ENCODE peak calls at places on chromosomes 1 and 21, in ten cellular contexts. One of them, this sample, is unnamed.

GRCh38 chr1:230204852-230205251 is 137.8 kb downstream of the GALNT2 start:
- DNase-seq in stimulated activated CD8-positive, alpha-beta memory T cell treated with anti-CD3 and anti-CD28 coated beads, Interleukin-2, amount 100 ng/mL, for 48 hours: no peak
- DNase-seq in posterior vena cava: no peak
- DNase-seq in MCF 10A: peak; percentile 26
- DNase-seq in activated effector memory CD4-positive, alpha-beta T cell treated with Interleukin-2 at 50 U/mL for 16 hours: no peak
- DNase-seq in A172: no peak
- DNase-seq in putamen: no peak
- DNase-seq in T-helper 9 cell: no peak
- DNase-seq in GM10248: no peak
- DNase-seq in Right ventricle myocardium superior: no peak
- DNase-seq in this sample: no peak

GRCh38 chr1:215594640-215595039 is 27.5 kb downstream of the KCTD3 start:
- DNase-seq in A172: no peak
- DNase-seq in stimulated activated CD8-positive, alpha-beta memory T cell treated with anti-CD3 and anti-CD28 coated beads, Interleukin-2, amount 100 ng/mL, for 48 hours: no peak
- DNase-seq in putamen: no peak
- DNase-seq in posterior vena cava: no peak
- DNase-seq in Right ventricle myocardium superior: no peak
- DNase-seq in activated effector memory CD4-positive, alpha-beta T cell treated with Interleukin-2 at 50 U/mL for 16 hours: no peak
- DNase-seq in MCF 10A: no peak
- DNase-seq in T-helper 9 cell: no peak
- DNase-seq in GM10248: no peak
- DNase-seq in this sample: no peak

GRCh38 chr1:10042746-10043145 is 10.0 kb downstream of the UBE4B start:
- DNase-seq in GM10248: no peak
- DNase-seq in A172: no peak
- DNase-seq in Right ventricle myocardium superior: no peak
- DNase-seq in stimulated activated CD8-positive, alpha-beta memory T cell treated with anti-CD3 and anti-CD28 coated beads, Interleukin-2, amount 100 ng/mL, for 48 hours: no peak
- DNase-seq in activated effector memory CD4-positive, alpha-beta T cell treated with Interleukin-2 at 50 U/mL for 16 hours: no peak
- DNase-seq in T-helper 9 cell: no peak
- DNase-seq in posterior vena cava: no peak
- DNase-seq in MCF 10A: no peak
- DNase-seq in putamen: no peak
- DNase-seq in this sample: no peak

GRCh38 chr1:197618065-197618464 is 157.2 kb downstream of the DENND1B start:
- DNase-seq in Right ventricle myocardium superior: no peak
- DNase-seq in GM10248: no peak
- DNase-seq in MCF 10A: peak; percentile 14
- DNase-seq in stimulated activated CD8-positive, alpha-beta memory T cell treated with anti-CD3 and anti-CD28 coated beads, Interleukin-2, amount 100 ng/mL, for 48 hours: no peak
- DNase-seq in T-helper 9 cell: no peak
- DNase-seq in activated effector memory CD4-positive, alpha-beta T cell treated with Interleukin-2 at 50 U/mL for 16 hours: no peak
- DNase-seq in A172: no peak
- DNase-seq in putamen: no peak
- DNase-seq in posterior vena cava: no peak
- DNase-seq in this sample: no peak

GRCh38 chr21:15058718-15059316 is 6.0 kb downstream of the NRIP1 start:
- DNase-seq in GM10248: no peak
- DNase-seq in stimulated activated CD8-positive, alpha-beta memory T cell treated with anti-CD3 and anti-CD28 coated beads, Interleukin-2, amount 100 ng/mL, for 48 hours: no peak
- DNase-seq in T-helper 9 cell: no peak
- DNase-seq in posterior vena cava: no peak
- DNase-seq in A172: peak; percentile 60
- DNase-seq in MCF 10A: peak; percentile 47
- DNase-seq in putamen: no peak
- DNase-seq in activated effector memory CD4-positive, alpha-beta T cell treated with Interleukin-2 at 50 U/mL for 16 hours: no peak
- DNase-seq in Right ventricle myocardium superior: no peak
- DNase-seq in this sample: no peak

GRCh38 chr1:175548774-175549173 is 194.6 kb downstream of the TNR start:
- DNase-seq in posterior vena cava: no peak
- DNase-seq in activated effector memory CD4-positive, alpha-beta T cell treated with Interleukin-2 at 50 U/mL for 16 hours: no peak
- DNase-seq in GM10248: no peak
- DNase-seq in putamen: no peak
- DNase-seq in A172: no peak
- DNase-seq in Right ventricle myocardium superior: no peak
- DNase-seq in T-helper 9 cell: no peak
- DNase-seq in stimulated activated CD8-positive, alpha-beta memory T cell treated with anti-CD3 and anti-CD28 coated beads, Interleukin-2, amount 100 ng/mL, for 48 hours: no peak
- DNase-seq in MCF 10A: peak; percentile 88
- DNase-seq in this sample: no peak

GRCh38 chr1:116569776-116570357 is 959 bp downstream of the CD58 start:
- DNase-seq in stimulated activated CD8-positive, alpha-beta memory T cell treated with anti-CD3 and anti-CD28 coated beads, Interleukin-2, amount 100 ng/mL, for 48 hours: peak; percentile 12
- DNase-seq in MCF 10A: peak; percentile 64
- DNase-seq in putamen: no peak
- DNase-seq in activated effector memory CD4-positive, alpha-beta T cell treated with Interleukin-2 at 50 U/mL for 16 hours: peak; percentile 50
- DNase-seq in T-helper 9 cell: peak; percentile 46
- DNase-seq in posterior vena cava: peak; percentile 83
- DNase-seq in A172: peak; percentile 53
- DNase-seq in Right ventricle myocardium superior: peak; percentile 69
- DNase-seq in GM10248: no peak
- DNase-seq in this sample: no peak

GRCh38 chr21:41816583-41817165 is 49.8 kb upstream of the RIPK4 start:
- DNase-seq in stimulated activated CD8-positive, alpha-beta memory T cell treated with anti-CD3 and anti-CD28 coated beads, Interleukin-2, amount 100 ng/mL, for 48 hours: peak; percentile 39
- DNase-seq in Right ventricle myocardium superior: peak; percentile 70
- DNase-seq in activated effector memory CD4-positive, alpha-beta T cell treated with Interleukin-2 at 50 U/mL for 16 hours: peak; percentile 40
- DNase-seq in A172: peak; percentile 32
- DNase-seq in GM10248: peak; percentile 86
- DNase-seq in MCF 10A: peak; percentile 27
- DNase-seq in putamen: peak; percentile 37
- DNase-seq in posterior vena cava: no peak
- DNase-seq in T-helper 9 cell: peak; percentile 41
- DNase-seq in this sample: peak; percentile 39

GRCh38 chr1:244614113-244614836 is 38.7 kb upstream of the DESI2 start:
- DNase-seq in A172: no peak
- DNase-seq in activated effector memory CD4-positive, alpha-beta T cell treated with Interleukin-2 at 50 U/mL for 16 hours: no peak
- DNase-seq in putamen: no peak
- DNase-seq in T-helper 9 cell: no peak
- DNase-seq in posterior vena cava: no peak
- DNase-seq in GM10248: no peak
- DNase-seq in MCF 10A: no peak
- DNase-seq in Right ventricle myocardium superior: no peak
- DNase-seq in stimulated activated CD8-positive, alpha-beta memory T cell treated with anti-CD3 and anti-CD28 coated beads, Interleukin-2, amount 100 ng/mL, for 48 hours: no peak
- DNase-seq in this sample: no peak

GRCh38 chr1:247409869-247410544 is 6.0 kb upstream of the NLRP3 start:
- DNase-seq in T-helper 9 cell: no peak
- DNase-seq in A172: no peak
- DNase-seq in putamen: no peak
- DNase-seq in Right ventricle myocardium superior: no peak
- DNase-seq in stimulated activated CD8-positive, alpha-beta memory T cell treated with anti-CD3 and anti-CD28 coated beads, Interleukin-2, amount 100 ng/mL, for 48 hours: no peak
- DNase-seq in activated effector memory CD4-positive, alpha-beta T cell treated with Interleukin-2 at 50 U/mL for 16 hours: no peak
- DNase-seq in posterior vena cava: no peak
- DNase-seq in MCF 10A: no peak
- DNase-seq in GM10248: peak; percentile 85
- DNase-seq in this sample: no peak

GRCh38 chr1:214548988-214549387 is 2.4 kb downstream of the PTPN14 start:
- DNase-seq in putamen: no peak
- DNase-seq in stimulated activated CD8-positive, alpha-beta memory T cell treated with anti-CD3 and anti-CD28 coated beads, Interleukin-2, amount 100 ng/mL, for 48 hours: no peak
- DNase-seq in activated effector memory CD4-positive, alpha-beta T cell treated with Interleukin-2 at 50 U/mL for 16 hours: no peak
- DNase-seq in MCF 10A: peak; percentile 75
- DNase-seq in posterior vena cava: no peak
- DNase-seq in A172: peak; percentile 66
- DNase-seq in T-helper 9 cell: no peak
- DNase-seq in GM10248: no peak
- DNase-seq in Right ventricle myocardium superior: peak; percentile 74
- DNase-seq in this sample: peak; percentile 22

GRCh38 chr1:89166705-89167104 is 9.1 kb downstream of the GBP7 start:
- DNase-seq in activated effector memory CD4-positive, alpha-beta T cell treated with Interleukin-2 at 50 U/mL for 16 hours: no peak
- DNase-seq in putamen: no peak
- DNase-seq in MCF 10A: no peak
- DNase-seq in posterior vena cava: no peak
- DNase-seq in stimulated activated CD8-positive, alpha-beta memory T cell treated with anti-CD3 and anti-CD28 coated beads, Interleukin-2, amount 100 ng/mL, for 48 hours: no peak
- DNase-seq in GM10248: no peak
- DNase-seq in T-helper 9 cell: no peak
- DNase-seq in A172: no peak
- DNase-seq in Right ventricle myocardium superior: no peak
- DNase-seq in this sample: no peak

GRCh38 chr1:235831148-235831547 is 35.6 kb downstream of the LYST start:
- DNase-seq in MCF 10A: peak; percentile 40
- DNase-seq in activated effector memory CD4-positive, alpha-beta T cell treated with Interleukin-2 at 50 U/mL for 16 hours: no peak
- DNase-seq in GM10248: peak; percentile 36
- DNase-seq in putamen: no peak
- DNase-seq in posterior vena cava: no peak
- DNase-seq in stimulated activated CD8-positive, alpha-beta memory T cell treated with anti-CD3 and anti-CD28 coated beads, Interleukin-2, amount 100 ng/mL, for 48 hours: peak; percentile 23
- DNase-seq in Right ventricle myocardium superior: no peak
- DNase-seq in T-helper 9 cell: no peak
- DNase-seq in A172: peak; percentile 39
- DNase-seq in this sample: no peak

GRCh38 chr1:224632921-224633321 is 16.8 kb downstream of the CNIH3 start:
- DNase-seq in GM10248: no peak
- DNase-seq in MCF 10A: peak; percentile 38
- DNase-seq in putamen: no peak
- DNase-seq in posterior vena cava: no peak
- DNase-seq in A172: no peak
- DNase-seq in T-helper 9 cell: no peak
- DNase-seq in activated effector memory CD4-positive, alpha-beta T cell treated with Interleukin-2 at 50 U/mL for 16 hours: no peak
- DNase-seq in stimulated activated CD8-positive, alpha-beta memory T cell treated with anti-CD3 and anti-CD28 coated beads, Interleukin-2, amount 100 ng/mL, for 48 hours: no peak
- DNase-seq in Right ventricle myocardium superior: no peak
- DNase-seq in this sample: no peak

GRCh38 chr1:227903614-227904501 is 43.9 kb downstream of the WNT9A start:
- DNase-seq in activated effector memory CD4-positive, alpha-beta T cell treated with Interleukin-2 at 50 U/mL for 16 hours: no peak
- DNase-seq in Right ventricle myocardium superior: peak; percentile 38
- DNase-seq in T-helper 9 cell: no peak
- DNase-seq in A172: no peak
- DNase-seq in stimulated activated CD8-positive, alpha-beta memory T cell treated with anti-CD3 and anti-CD28 coated beads, Interleukin-2, amount 100 ng/mL, for 48 hours: no peak
- DNase-seq in GM10248: no peak
- DNase-seq in posterior vena cava: peak; percentile 72
- DNase-seq in putamen: no peak
- DNase-seq in MCF 10A: no peak
- DNase-seq in this sample: peak; percentile 6

GRCh38 chr1:20837554-20838192 is 50.6 kb upstream of the HP1BP3 start:
- DNase-seq in activated effector memory CD4-positive, alpha-beta T cell treated with Interleukin-2 at 50 U/mL for 16 hours: no peak
- DNase-seq in stimulated activated CD8-positive, alpha-beta memory T cell treated with anti-CD3 and anti-CD28 coated beads, Interleukin-2, amount 100 ng/mL, for 48 hours: no peak
- DNase-seq in A172: no peak
- DNase-seq in T-helper 9 cell: no peak
- DNase-seq in Right ventricle myocardium superior: no peak
- DNase-seq in putamen: no peak
- DNase-seq in posterior vena cava: no peak
- DNase-seq in MCF 10A: no peak
- DNase-seq in GM10248: no peak
- DNase-seq in this sample: no peak

GRCh38 chr1:169236143-169236542 is 129.7 kb downstream of the ATP1B1 start:
- DNase-seq in activated effector memory CD4-positive, alpha-beta T cell treated with Interleukin-2 at 50 U/mL for 16 hours: no peak
- DNase-seq in posterior vena cava: no peak
- DNase-seq in A172: no peak
- DNase-seq in putamen: no peak
- DNase-seq in Right ventricle myocardium superior: no peak
- DNase-seq in stimulated activated CD8-positive, alpha-beta memory T cell treated with anti-CD3 and anti-CD28 coated beads, Interleukin-2, amount 100 ng/mL, for 48 hours: no peak
- DNase-seq in MCF 10A: no peak
- DNase-seq in T-helper 9 cell: no peak
- DNase-seq in GM10248: no peak
- DNase-seq in this sample: no peak

GRCh38 chr1:147336290-147336689 is 93.8 kb downstream of the CHD1L start:
- DNase-seq in Right ventricle myocardium superior: no peak
- DNase-seq in putamen: no peak
- DNase-seq in posterior vena cava: no peak
- DNase-seq in MCF 10A: no peak
- DNase-seq in GM10248: no peak
- DNase-seq in activated effector memory CD4-positive, alpha-beta T cell treated with Interleukin-2 at 50 U/mL for 16 hours: no peak
- DNase-seq in stimulated activated CD8-positive, alpha-beta memory T cell treated with anti-CD3 and anti-CD28 coated beads, Interleukin-2, amount 100 ng/mL, for 48 hours: no peak
- DNase-seq in T-helper 9 cell: no peak
- DNase-seq in A172: no peak
- DNase-seq in this sample: no peak

GRCh38 chr1:186574951-186575747 is 105.1 kb downstream of the PTGS2 start:
- DNase-seq in Right ventricle myocardium superior: no peak
- DNase-seq in A172: peak; percentile 41
- DNase-seq in posterior vena cava: no peak
- DNase-seq in MCF 10A: peak; percentile 18
- DNase-seq in T-helper 9 cell: no peak
- DNase-seq in stimulated activated CD8-positive, alpha-beta memory T cell treated with anti-CD3 and anti-CD28 coated beads, Interleukin-2, amount 100 ng/mL, for 48 hours: no peak
- DNase-seq in GM10248: no peak
- DNase-seq in activated effector memory CD4-positive, alpha-beta T cell treated with Interleukin-2 at 50 U/mL for 16 hours: no peak
- DNase-seq in putamen: no peak
- DNase-seq in this sample: no peak

GRCh38 chr1:77900687-77901293 is 12.4 kb downstream of the NEXN start:
- DNase-seq in MCF 10A: peak; percentile 66
- DNase-seq in activated effector memory CD4-positive, alpha-beta T cell treated with Interleukin-2 at 50 U/mL for 16 hours: no peak
- DNase-seq in posterior vena cava: no peak
- DNase-seq in putamen: peak; percentile 41
- DNase-seq in A172: peak; percentile 24
- DNase-seq in Right ventricle myocardium superior: no peak
- DNase-seq in T-helper 9 cell: no peak
- DNase-seq in stimulated activated CD8-positive, alpha-beta memory T cell treated with anti-CD3 and anti-CD28 coated beads, Interleukin-2, amount 100 ng/mL, for 48 hours: no peak
- DNase-seq in GM10248: peak; percentile 21
- DNase-seq in this sample: peak; percentile 50

GRCh38 chr1:33256701-33257387 is 552 bp downstream of the ZNF362 start:
- DNase-seq in GM10248: peak; percentile 38
- DNase-seq in Right ventricle myocardium superior: peak; percentile 77
- DNase-seq in posterior vena cava: peak; percentile 83
- DNase-seq in A172: peak; percentile 2
- DNase-seq in putamen: peak; percentile 34
- DNase-seq in stimulated activated CD8-positive, alpha-beta memory T cell treated with anti-CD3 and anti-CD28 coated beads, Interleukin-2, amount 100 ng/mL, for 48 hours: peak; percentile 14
- DNase-seq in MCF 10A: peak; percentile 69
- DNase-seq in activated effector memory CD4-positive, alpha-beta T cell treated with Interleukin-2 at 50 U/mL for 16 hours: peak; percentile 50
- DNase-seq in T-helper 9 cell: peak; percentile 32
- DNase-seq in this sample: peak; percentile 26

GRCh38 chr1:244341455-244342450 is 110.0 kb downstream of the ADSS2 start:
- DNase-seq in stimulated activated CD8-positive, alpha-beta memory T cell treated with anti-CD3 and anti-CD28 coated beads, Interleukin-2, amount 100 ng/mL, for 48 hours: no peak
- DNase-seq in T-helper 9 cell: no peak
- DNase-seq in activated effector memory CD4-positive, alpha-beta T cell treated with Interleukin-2 at 50 U/mL for 16 hours: no peak
- DNase-seq in A172: peak; percentile 88
- DNase-seq in MCF 10A: peak; percentile 94
- DNase-seq in putamen: peak; percentile 57
- DNase-seq in Right ventricle myocardium superior: no peak
- DNase-seq in GM10248: no peak
- DNase-seq in posterior vena cava: no peak
- DNase-seq in this sample: peak; percentile 53

GRCh38 chr1:34984435-34985062 is 598 bp downstream of the TMEM35B start:
- DNase-seq in putamen: no peak
- DNase-seq in posterior vena cava: peak; percentile 90
- DNase-seq in Right ventricle myocardium superior: peak; percentile 68
- DNase-seq in A172: peak; percentile 6
- DNase-seq in GM10248: no peak
- DNase-seq in activated effector memory CD4-positive, alpha-beta T cell treated with Interleukin-2 at 50 U/mL for 16 hours: peak; percentile 9
- DNase-seq in MCF 10A: peak; percentile 34
- DNase-seq in T-helper 9 cell: peak; percentile 11
- DNase-seq in stimulated activated CD8-positive, alpha-beta memory T cell treated with anti-CD3 and anti-CD28 coated beads, Interleukin-2, amount 100 ng/mL, for 48 hours: no peak
- DNase-seq in this sample: peak; percentile 11

GRCh38 chr1:37699147-37699546 is 6.8 kb downstream of the CDCA8 start:
- DNase-seq in A172: no peak
- DNase-seq in Right ventricle myocardium superior: no peak
- DNase-seq in GM10248: no peak
- DNase-seq in activated effector memory CD4-positive, alpha-beta T cell treated with Interleukin-2 at 50 U/mL for 16 hours: no peak
- DNase-seq in posterior vena cava: peak; percentile 22
- DNase-seq in stimulated activated CD8-positive, alpha-beta memory T cell treated with anti-CD3 and anti-CD28 coated beads, Interleukin-2, amount 100 ng/mL, for 48 hours: no peak
- DNase-seq in putamen: no peak
- DNase-seq in MCF 10A: no peak
- DNase-seq in T-helper 9 cell: no peak
- DNase-seq in this sample: no peak

GRCh38 chr21:43734830-43735229 is 15.9 kb downstream of the PDXK start:
- DNase-seq in GM10248: no peak
- DNase-seq in putamen: no peak
- DNase-seq in A172: peak; percentile 85
- DNase-seq in posterior vena cava: no peak
- DNase-seq in stimulated activated CD8-positive, alpha-beta memory T cell treated with anti-CD3 and anti-CD28 coated beads, Interleukin-2, amount 100 ng/mL, for 48 hours: no peak
- DNase-seq in T-helper 9 cell: no peak
- DNase-seq in Right ventricle myocardium superior: no peak
- DNase-seq in MCF 10A: no peak
- DNase-seq in activated effector memory CD4-positive, alpha-beta T cell treated with Interleukin-2 at 50 U/mL for 16 hours: no peak
- DNase-seq in this sample: no peak

GRCh38 chr1:62198781-62199125 is 4.1 kb downstream of the L1TD1 start:
- DNase-seq in posterior vena cava: no peak
- DNase-seq in putamen: no peak
- DNase-seq in stimulated activated CD8-positive, alpha-beta memory T cell treated with anti-CD3 and anti-CD28 coated beads, Interleukin-2, amount 100 ng/mL, for 48 hours: no peak
- DNase-seq in T-helper 9 cell: no peak
- DNase-seq in A172: peak; percentile 6
- DNase-seq in activated effector memory CD4-positive, alpha-beta T cell treated with Interleukin-2 at 50 U/mL for 16 hours: no peak
- DNase-seq in Right ventricle myocardium superior: no peak
- DNase-seq in GM10248: no peak
- DNase-seq in MCF 10A: peak; percentile 54
- DNase-seq in this sample: no peak

GRCh38 chr1:16172964-16173446 is 17.1 kb upstream of the EPHA2 start:
- DNase-seq in activated effector memory CD4-positive, alpha-beta T cell treated with Interleukin-2 at 50 U/mL for 16 hours: no peak
- DNase-seq in stimulated activated CD8-positive, alpha-beta memory T cell treated with anti-CD3 and anti-CD28 coated beads, Interleukin-2, amount 100 ng/mL, for 48 hours: no peak
- DNase-seq in GM10248: no peak
- DNase-seq in A172: peak; percentile 86
- DNase-seq in MCF 10A: peak; percentile 74
- DNase-seq in putamen: no peak
- DNase-seq in posterior vena cava: no peak
- DNase-seq in Right ventricle myocardium superior: no peak
- DNase-seq in T-helper 9 cell: no peak
- DNase-seq in this sample: no peak

GRCh38 chr1:12059722-12060464 is 3.2 kb upstream of the TNFRSF8 start:
- DNase-seq in GM10248: no peak
- DNase-seq in putamen: no peak
- DNase-seq in Right ventricle myocardium superior: no peak
- DNase-seq in T-helper 9 cell: no peak
- DNase-seq in posterior vena cava: no peak
- DNase-seq in stimulated activated CD8-positive, alpha-beta memory T cell treated with anti-CD3 and anti-CD28 coated beads, Interleukin-2, amount 100 ng/mL, for 48 hours: no peak
- DNase-seq in activated effector memory CD4-positive, alpha-beta T cell treated with Interleukin-2 at 50 U/mL for 16 hours: no peak
- DNase-seq in MCF 10A: no peak
- DNase-seq in A172: no peak
- DNase-seq in this sample: no peak